ENCODE peak calls at places on chromosomes 5 and 9, in four cellular contexts. T is uterus, K is lung, V is IMR-90. I is an unnamed sample. For H3K4me1, the result is how much of the 10 kb centered on the place peaks cover.

GRCh38 chr5:141172381-141173204 is at the start of gene PCDHB7:
- DNase-seq in K (no peak), T (peak), V (peak), I (no peak)

GRCh38 chr5:160511280-160511929 is 89.8 kb downstream of the PTTG1 start:
- DNase-seq in V (no peak), T (no peak), K (no peak), I (no peak)

GRCh38 chr9:438961-439768 is 224.5 kb downstream of the DOCK8 start:
- DNase-seq in T (peak), K (no peak), V (no peak), I (peak)

GRCh38 chr9:105713260-105713938 is 19.1 kb downstream of the TMEM38B start:
- DNase-seq in K (no peak), V (no peak), T (no peak), I (peak)

GRCh38 chr5:126972062-126972895 is 58.1 kb downstream of the MARCHF3 start:
- DNase-seq in K (no peak), V (no peak), T (no peak), I (no peak)

GRCh38 chr9:109118802-109119438 is 827 bp downstream of the TMEM245 start:
- DNase-seq in K (peak), T (no peak), V (peak), I (peak)

GRCh38 chr5:142831019-142831403 is 60.8 kb downstream of the ARHGAP26 start:
- DNase-seq in K (no peak), T (no peak), V (no peak), I (no peak)

GRCh38 chr9:113464672-113465271 is 1.2 kb downstream of the RGS3 start:
- DNase-seq in K (no peak), T (no peak), V (no peak), I (no peak)

GRCh38 chr9:20989923-20990341 is 41.5 kb downstream of the HACD4 start:
- DNase-seq in T (no peak), K (peak), V (no peak), I (peak)

GRCh38 chr5:73388371-73388684 is 60.2 kb downstream of the FOXD1 start:
- DNase-seq in T (no peak), K (no peak), V (peak), I (no peak)

GRCh38 chr5:123865641-123866040 is 353.7 kb downstream of the CSNK1G3 start:
- DNase-seq in T (no peak), V (no peak), K (no peak), I (no peak)

GRCh38 chr5:154646841-154647759 is 108.1 kb upstream of the LARP1 start:
- DNase-seq in T (no peak), K (peak), V (peak), I (peak)

GRCh38 chr9:69427286-69427685 is 102.3 kb downstream of the ENTREP1 start:
- DNase-seq in T (no peak), V (peak), K (no peak), I (no peak)

GRCh38 chr9:134178781-134179551 is 14.6 kb upstream of the RNU6ATAC start:
- DNase-seq in K (no peak), V (no peak), T (peak), I (peak)

GRCh38 chr5:114266374-114266773 is 95.5 kb upstream of the KCNN2 start:
- DNase-seq in V (peak), K (no peak), T (no peak), I (no peak)

GRCh38 chr9:35529156-35529823 is 39.4 kb downstream of the RUSC2 start:
- DNase-seq in K (no peak), T (no peak), V (no peak), I (no peak)

GRCh38 chr9:89079421-89079820 is 88.2 kb downstream of the S1PR3 start:
- DNase-seq in T (no peak), V (peak), K (no peak), I (no peak)

GRCh38 chr5:91176288-91177016 is 206.7 kb downstream of the ARRDC3 start:
- DNase-seq in T (no peak), V (peak), K (no peak), I (no peak)

GRCh38 chr5:153504726-153505125 is 14.3 kb downstream of the GRIA1 start:
- DNase-seq in V (no peak), K (no peak), T (no peak), I (no peak)

GRCh38 chr5:10652151-10652550 is 88.3 kb downstream of the ANKRD33B start:
- DNase-seq in T (no peak), K (no peak), V (peak), I (no peak)

GRCh38 chr9:4197548-4197947 is 102.3 kb downstream of the GLIS3 start:
- DNase-seq in K (no peak), V (no peak), T (no peak), I (no peak)

GRCh38 chr9:116566677-116567488 is 120.2 kb upstream of the TRIM32 start:
- DNase-seq in K (no peak), T (no peak), V (peak), I (peak)

GRCh38 chr9:105403552-105404246 is 44.1 kb upstream of the FSD1L start:
- DNase-seq in V (no peak), K (no peak), T (no peak), I (no peak)

GRCh38 chr5:43305948-43306563 is 7.2 kb downstream of the HMGCS1 start:
- DNase-seq in T (no peak), K (no peak), V (peak), I (no peak)

GRCh38 chr9:26462213-26462612 is 430.4 kb downstream of the CAAP1 start:
- DNase-seq in V (no peak), T (no peak), K (no peak), I (no peak)

GRCh38 chr9:96522371-96522770 is 72.4 kb downstream of the HABP4 start:
- DNase-seq in V (no peak), K (no peak), T (no peak), I (no peak)

GRCh38 chr5:174925586-174925985 is 201.2 kb downstream of the MSX2 start:
- DNase-seq in T (no peak), K (no peak), V (no peak), I (no peak)

GRCh38 chr9:88829276-88829675 is 162.0 kb upstream of the S1PR3 start:
- DNase-seq in T (no peak), V (no peak), K (no peak), I (no peak)

GRCh38 chr5:82591021-82591515 is 312.9 kb upstream of the RPS23 start:
- DNase-seq in V (no peak), K (no peak), T (no peak), I (no peak)

GRCh38 chr9:113361304-113362018 is 12.1 kb downstream of the BSPRY start:
- DNase-seq in V (peak), K (no peak), T (no peak), I (no peak)

GRCh38 chr9:95239071-95239470 is 78.4 kb downstream of the FANCC start:
- DNase-seq in T (no peak), K (no peak), V (no peak), I (no peak)

GRCh38 chr9:2876726-2877125 is 32.8 kb upstream of the PUM3 start:
- DNase-seq in K (no peak), V (no peak), T (no peak), I (no peak)

GRCh38 chr5:154849791-154850201 is 607 bp downstream of the FAXDC2 start:
- DNase-seq in T (no peak), K (no peak), V (peak), I (no peak)

DNA sequence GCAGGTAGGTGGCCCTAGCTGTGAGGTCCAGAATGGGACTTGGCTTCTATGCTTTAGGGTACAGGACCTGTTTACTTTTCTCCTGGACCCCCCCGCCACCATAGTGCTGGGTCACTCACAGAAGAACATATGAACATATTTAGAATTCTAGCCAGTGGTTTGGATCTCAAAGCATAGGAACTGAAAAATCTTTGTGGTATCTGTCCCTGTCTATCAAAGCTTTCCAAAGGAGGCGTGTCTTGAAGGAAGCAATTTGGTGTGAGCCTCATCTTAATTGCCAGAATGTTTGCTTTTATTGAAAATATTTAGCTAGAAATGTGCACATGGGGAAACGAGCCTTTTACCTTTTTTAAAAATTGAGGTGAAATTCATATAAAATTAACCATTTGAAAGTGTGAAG is 6.2 kb downstream of the PHF2 start:
- DNase-seq in V (no peak), T (no peak), K (no peak), I (no peak)
- H3K27ac ChIP-seq in V (no peak), T (no peak), K (no peak), I (peak)

GRCh38 chr9:18891946-18892670 is 140.9 kb downstream of the SAXO1 start:
- DNase-seq in T (no peak), V (no peak), K (no peak), I (no peak)

GRCh38 chr9:18896004-18896403 is 137.0 kb downstream of the SAXO1 start:
- DNase-seq in V (no peak), T (no peak), K (no peak), I (no peak)

GRCh38 chr9:18890372-18890771 is 142.6 kb downstream of the SAXO1 start:
- DNase-seq in V (peak), K (no peak), T (no peak), I (no peak)

GRCh38 chr9:18893491-18893890 is 139.5 kb downstream of the SAXO1 start:
- DNase-seq in K (no peak), V (peak), T (no peak), I (no peak)

DNA sequence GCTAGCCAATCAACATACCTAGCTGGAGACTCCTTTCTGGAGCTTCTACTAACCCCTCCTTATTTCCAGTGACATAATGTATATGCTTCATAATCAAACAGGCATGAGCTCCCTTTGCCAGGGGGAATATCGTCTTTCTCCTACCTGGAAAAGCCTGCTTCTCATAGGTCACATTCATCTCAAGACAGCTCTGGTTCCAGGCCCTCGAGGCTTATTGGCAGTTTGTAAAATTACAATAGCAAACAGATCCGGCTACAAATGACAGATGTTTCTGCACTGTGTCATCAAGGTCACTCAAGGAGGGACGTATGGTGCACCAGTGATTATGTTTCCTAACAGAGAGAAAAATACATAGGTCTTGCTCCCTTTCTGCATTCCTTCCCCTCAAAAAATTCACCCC is 140.0 kb downstream of the SAXO1 start:
- DNase-seq in K (no peak), V (no peak), T (no peak), I (no peak)
- H3K4me1 ChIP-seq in K (under half), V (under half), T (under half), I (under half)

DNA sequence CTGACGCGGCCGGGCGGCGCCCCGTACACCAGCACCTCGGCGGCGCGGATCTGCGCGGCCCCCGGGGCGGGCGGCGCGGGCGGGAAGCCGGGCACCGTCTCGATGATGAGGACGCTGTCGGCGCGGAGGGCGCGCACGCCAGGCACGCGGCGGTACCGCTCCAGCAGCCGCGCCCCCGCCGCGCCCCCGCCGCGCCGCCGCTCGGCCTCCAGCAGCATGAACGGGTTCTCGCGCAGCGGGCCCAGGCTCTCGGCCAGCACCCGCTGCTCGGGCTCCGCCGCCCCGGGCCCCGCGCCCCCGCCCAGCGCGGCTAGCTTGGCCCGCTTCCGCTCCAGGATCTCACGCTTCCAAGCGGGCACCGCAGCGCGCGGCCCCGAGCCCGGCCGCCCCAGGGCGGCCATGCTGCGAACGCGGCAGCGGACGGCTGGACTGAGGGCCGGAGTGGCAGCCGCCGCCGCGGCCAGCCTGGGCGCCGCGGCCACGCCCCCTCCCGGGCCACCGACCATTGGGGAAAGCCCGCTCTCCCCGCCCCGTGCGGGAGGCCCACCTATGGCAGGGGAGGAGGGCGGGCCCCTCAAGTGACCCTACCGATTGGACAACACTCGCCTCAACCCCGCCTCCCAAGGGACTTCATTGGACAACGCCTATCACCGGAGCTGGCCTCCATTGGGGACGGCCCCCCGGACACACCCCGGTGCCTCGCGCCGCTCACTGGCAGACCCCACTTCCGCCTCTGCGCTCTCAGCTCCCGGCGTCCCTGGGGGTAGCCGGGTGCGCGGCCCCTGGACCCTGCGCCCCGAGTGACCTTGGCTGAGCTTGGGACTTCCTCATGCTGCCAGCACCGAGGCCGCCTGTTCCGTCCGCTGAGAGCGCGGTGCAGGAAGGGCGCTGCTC is at the start of gene TPRN:
- DNase-seq in K (peak), T (peak), V (peak), I (peak)
- H3K27ac ChIP-seq in K (peak), T (peak), V (peak), I (peak)

GRCh38 chr9:106878081-106878837 is 15.3 kb downstream of the ZNF462 start:
- DNase-seq in T (no peak), K (no peak), V (no peak), I (no peak)

GRCh38 chr9:106874031-106874430 is 11.1 kb downstream of the ZNF462 start:
- DNase-seq in K (no peak), V (no peak), T (no peak), I (no peak)

GRCh38 chr9:106877345-106877744 is 14.4 kb downstream of the ZNF462 start:
- DNase-seq in V (no peak), T (no peak), K (no peak), I (no peak)

GRCh38 chr9:106874657-106875056 is 11.7 kb downstream of the ZNF462 start:
- DNase-seq in V (peak), K (no peak), T (no peak), I (no peak)

DNA sequence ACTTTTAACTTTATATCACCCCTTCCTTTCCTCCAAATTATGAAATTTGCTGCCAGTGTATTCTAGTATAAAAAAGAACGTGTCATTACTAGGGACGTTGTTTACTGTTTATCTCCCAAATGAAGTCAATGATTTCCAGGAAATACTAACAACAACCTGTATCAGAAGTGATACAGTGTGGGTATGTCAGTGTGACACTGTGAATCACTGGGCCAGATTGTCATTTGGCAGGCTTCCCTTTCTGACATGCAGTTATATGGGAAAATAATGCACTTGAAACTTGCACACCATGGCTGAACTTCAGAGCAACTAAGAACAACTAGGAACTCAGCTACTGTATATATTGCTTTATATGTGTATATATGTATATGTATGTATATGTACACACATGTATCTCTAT is 12.6 kb downstream of the ZNF462 start:
- DNase-seq in V (no peak), K (no peak), T (no peak), I (no peak)
- H3K4me1 ChIP-seq in V (under half), K (half or more), T (under half), I (under half)

DNA sequence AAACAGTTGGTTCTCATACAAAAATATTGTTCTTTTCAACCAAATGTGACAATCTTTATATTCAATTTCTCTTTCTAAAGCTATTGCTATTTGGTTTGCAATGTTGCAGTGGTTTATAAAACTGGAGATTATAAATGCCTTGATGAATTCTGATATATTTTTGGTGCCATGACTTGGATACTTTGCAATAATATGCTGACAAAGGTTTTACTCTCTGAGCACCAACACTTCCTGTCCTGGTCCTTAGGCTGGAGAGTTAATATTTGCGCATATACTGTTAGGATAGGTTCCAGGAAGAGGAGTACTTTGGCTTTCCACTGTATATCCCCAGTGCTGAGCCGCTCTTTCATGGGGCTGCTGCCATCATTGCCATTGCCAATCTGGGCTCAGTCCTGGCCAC is 139.5 kb downstream of the ZCCHC7 start:
- DNase-seq in T (no peak), K (no peak), V (no peak), I (no peak)
- H3K27ac ChIP-seq in T (no peak), K (no peak), V (no peak), I (no peak)

GRCh38 chr5:53360811-53361210 is 119.6 kb upstream of the FST start:
- DNase-seq in V (peak), T (no peak), K (no peak), I (no peak)
- H3K4me1 ChIP-seq in V (under half), T (under half), K (under half), I (under half)

GRCh38 chr9:86286278-86286677 is 3.9 kb upstream of the ISCA1 start:
- DNase-seq in T (no peak), K (no peak), V (no peak), I (no peak)

GRCh38 chr9:86282979-86283535 is 719 bp upstream of the ISCA1 start:
- DNase-seq in T (no peak), V (peak), K (no peak), I (no peak)

GRCh38 chr9:86282077-86282978 is at the start of gene ISCA1:
- DNase-seq in K (peak), V (peak), T (peak), I (peak)

GRCh38 chr9:86287013-86287412 is 4.7 kb upstream of the ISCA1 start:
- DNase-seq in T (no peak), K (no peak), V (peak), I (no peak)

DNA sequence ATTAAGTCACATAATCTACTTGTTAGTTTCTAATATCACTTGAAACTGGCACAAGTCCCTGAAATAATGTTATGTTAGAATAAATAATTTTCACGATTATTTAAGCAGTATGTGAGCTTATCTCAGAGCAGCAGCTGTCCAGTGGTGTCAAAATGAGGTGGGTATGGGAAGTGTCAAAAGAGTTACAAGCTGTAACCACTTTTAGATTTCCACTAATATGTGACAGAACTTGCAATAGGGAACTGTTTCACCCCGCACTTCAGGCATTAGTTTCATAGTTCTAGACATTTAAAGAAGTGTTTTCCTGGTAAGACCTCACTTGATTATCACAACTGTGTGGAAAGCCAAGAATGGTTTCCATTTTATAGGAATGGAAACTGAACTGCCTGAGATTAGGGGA is 2.9 kb upstream of the ISCA1 start:
- DNase-seq in V (no peak), K (no peak), T (no peak), I (no peak)
- H3K27ac ChIP-seq in V (no peak), K (no peak), T (no peak), I (no peak)

GRCh38 chr9:98248737-98249474 is 6.5 kb downstream of the TBC1D2 start:
- DNase-seq in V (peak), K (peak), T (no peak), I (peak)
- H3K4me1 ChIP-seq in V (under half), K (under half), T (under half), I (under half)

I was measured in right cardiac atrium.